ENCODE peak calls at places on chromosomes 4 and X, in four cellular contexts. D is posterior vena cava; G is activated CD4-positive, CD25-positive, alpha-beta regulatory T cell; M is ELR. J is an unnamed sample.

GRCh38 chrX:10971176-10971575 is 140.0 kb upstream of the HCCS start:
- DNase-seq in M (no peak), G (no peak), D (no peak), J (no peak)

GRCh38 chrX:54358424-54359211 is 772 bp upstream of the WNK3 start:
- DNase-seq in G (peak), M (no peak), D (peak), J (no peak)

GRCh38 chr4:94135701-94136100 is 72.0 kb upstream of the SMARCAD1 start:
- DNase-seq in M (no peak), D (no peak), G (no peak), J (no peak)

GRCh38 chr4:72352746-72353145 is 216.3 kb downstream of the ADAMTS3 start:
- DNase-seq in D (no peak), M (peak), G (no peak), J (no peak)

GRCh38 chrX:56107320-56107719 is 124.8 kb upstream of the KLF8 start:
- DNase-seq in M (no peak), D (no peak), G (no peak), J (no peak)

GRCh38 chrX:16671005-16671404 is 21.0 kb downstream of the S100G start:
- DNase-seq in M (peak), D (no peak), G (no peak), J (no peak)

GRCh38 chr4:82372502-82372873 is 1.3 kb downstream of the HNRNPD start:
- DNase-seq in D (peak), G (no peak), M (peak), J (no peak)

GRCh38 chr4:91471280-91471679 is 832.5 kb upstream of the GRID2 start:
- DNase-seq in M (no peak), G (no peak), D (peak), J (no peak)

GRCh38 chrX:143994206-143994605 is 110.3 kb downstream of the UBE2NL start:
- DNase-seq in M (peak), G (no peak), D (no peak), J (no peak)

GRCh38 chr4:64158648-64159326 is 250.5 kb downstream of the TECRL start:
- DNase-seq in D (no peak), M (peak), G (peak), J (no peak)